ENCODE peak calls at places on chromosomes 11 and 22, in eight cellular contexts. F is Caco-2; Q is DMS153; W is germinal center; E is activated CD8-positive, alpha-beta memory T cell treated with anti-CD3 and anti-CD28 coated beads, Interleukin-2, amount 10 ng/mL, durations not matched to agents 7 days and 5 days; Y is hepatic stellate cell; R is GOT3; I is HTR-8/SVneo. C is an unnamed sample.

GRCh38 chr11:67644472-67645418 is 5.2 kb upstream of the TBX10 start:
- DNase-seq in E (no peak), Y (no peak), F (peak; percentile 44), R (no peak), I (no peak), W (peak; percentile 79), Q (no peak), C (no peak)

GRCh38 chr11:82229346-82229745 is 504.3 kb downstream of the FAM181B start:
- DNase-seq in W (peak; percentile 3), R (no peak), E (no peak), I (no peak), F (no peak), Q (no peak), Y (no peak), C (no peak)

GRCh38 chr22:31496735-31497146 is 405 bp downstream of the SFI1 start:
- DNase-seq in E (peak; percentile 73), W (peak; percentile 26), F (no peak), R (no peak), Y (peak; percentile 18), I (no peak), Q (no peak), C (no peak)

GRCh38 chr11:73753938-73754337 is 6.9 kb downstream of the RAB6A start:
- DNase-seq in Y (no peak), I (no peak), R (no peak), F (no peak), E (no peak), W (no peak), Q (no peak), C (no peak)

GRCh38 chr22:24952837-24953293 is 349 bp downstream of the KIAA1671 start:
- DNase-seq in E (no peak), I (no peak), W (no peak), F (peak; percentile 80), R (peak; percentile 16), Y (peak; percentile 63), Q (peak; percentile 43), C (no peak)

GRCh38 chr22:36440429-36441002 is 40.9 kb downstream of the TXN2 start:
- DNase-seq in E (no peak), I (no peak), F (no peak), Q (no peak), W (no peak), R (no peak), Y (no peak), C (no peak)

GRCh38 chr11:8604078-8604723 is 10.2 kb upstream of the STK33 start:
- DNase-seq in Q (no peak), Y (peak; percentile 82), I (peak; percentile 46), E (peak; percentile 47), R (no peak), F (peak; percentile 51), W (peak; percentile 48), C (peak; percentile 94)

GRCh38 chr11:134292661-134293060 is 16.5 kb downstream of the GLB1L3 start:
- DNase-seq in R (no peak), F (no peak), I (no peak), W (no peak), Y (no peak), E (no peak), Q (no peak), C (no peak)

GRCh38 chr11:74778581-74778980 is 29.9 kb downstream of the RNF169 start:
- DNase-seq in W (no peak), F (no peak), E (no peak), Q (no peak), R (no peak), I (no peak), Y (no peak), C (no peak)

GRCh38 chr11:94185387-94186084 is 56.9 kb downstream of the PANX1 start:
- DNase-seq in R (no peak), W (no peak), I (no peak), Q (no peak), Y (peak; percentile 27), F (no peak), E (no peak), C (no peak)

GRCh38 chr11:34680918-34681554 is 60.1 kb downstream of the EHF start:
- DNase-seq in E (no peak), W (no peak), F (no peak), I (peak; percentile 21), R (no peak), Q (peak; percentile 21), Y (peak; percentile 33), C (peak; percentile 53)

GRCh38 chr11:112584674-112585073 is 324.0 kb upstream of the PLET1 start:
- DNase-seq in R (no peak), I (no peak), W (no peak), Q (peak; percentile 7), Y (no peak), F (peak; percentile 71), E (no peak), C (no peak)

GRCh38 chr11:12213920-12214319 is 103.5 kb downstream of the MICAL2 start:
- DNase-seq in Y (no peak), Q (no peak), W (no peak), I (peak; percentile 51), F (no peak), R (no peak), E (no peak), C (no peak)

GRCh38 chr11:12234216-12234615 is 123.8 kb downstream of the MICAL2 start:
- DNase-seq in I (no peak), Q (no peak), F (no peak), Y (no peak), E (no peak), W (no peak), R (no peak), C (no peak)

GRCh38 chr11:90448280-90448679 is 225.4 kb upstream of the CHORDC1 start:
- DNase-seq in Q (no peak), F (peak; percentile 83), E (no peak), R (no peak), I (no peak), Y (no peak), W (no peak), C (no peak)

GRCh38 chr11:67275606-67276409 is 9.5 kb downstream of the GRK2 start:
- DNase-seq in I (no peak), E (no peak), R (no peak), F (no peak), Y (no peak), Q (no peak), W (no peak), C (no peak)

GRCh38 chr11:8262552-8263108 is 1.0 kb downstream of the LMO1 start:
- DNase-seq in W (peak; percentile 40), R (no peak), Q (no peak), I (peak; percentile 37), Y (peak; percentile 71), E (no peak), F (peak; percentile 25), C (no peak)

GRCh38 chr22:44885806-44886360 is 123.9 kb downstream of the PHF21B start:
- DNase-seq in F (peak; percentile 28), R (no peak), Q (no peak), I (no peak), E (no peak), W (no peak), Y (no peak), C (no peak)

GRCh38 chr11:92048415-92048814 is 176.2 kb upstream of the FAT3 start:
- DNase-seq in F (no peak), Q (no peak), W (no peak), Y (no peak), R (no peak), E (no peak), I (peak; percentile 3), C (no peak)

GRCh38 chr11:112231952-112232351 is 5.7 kb downstream of the PTS start:
- DNase-seq in Q (no peak), R (no peak), F (no peak), W (no peak), Y (no peak), E (no peak), I (no peak), C (no peak)

GRCh38 chr11:110182886-110183285 is 89.7 kb downstream of the ZC3H12C start:
- DNase-seq in Y (no peak), R (no peak), E (no peak), F (no peak), W (no peak), Q (no peak), I (peak; percentile 61), C (no peak)

GRCh38 chr22:23066200-23067022 is 3.9 kb upstream of the GNAZ start:
- DNase-seq in E (peak; percentile 21), R (no peak), I (no peak), F (no peak), W (no peak), Q (no peak), Y (no peak), C (no peak)

GRCh38 chr11:128587415-128587814 is at the start of gene ETS1:
- DNase-seq in E (no peak), R (no peak), I (no peak), Q (no peak), Y (no peak), W (no peak), F (no peak), C (no peak)

GRCh38 chr11:45959851-45960250 is 37.4 kb downstream of the LARGE2 start:
- DNase-seq in F (no peak), I (no peak), E (no peak), W (no peak), R (no peak), Y (no peak), Q (no peak), C (no peak)

GRCh38 chr11:2302844-2303626 is 1.2 kb downstream of the TSPAN32 start:
- DNase-seq in W (no peak), I (no peak), Q (no peak), Y (no peak), R (no peak), F (no peak), E (peak; percentile 41), C (no peak)

GRCh38 chr11:105632316-105632715 is 22.4 kb downstream of the GRIA4 start:
- DNase-seq in I (no peak), Q (no peak), F (no peak), R (no peak), E (no peak), W (no peak), Y (no peak), C (no peak)

GRCh38 chr11:69966583-69966835 is 111.6 kb upstream of the ANO1 start:
- DNase-seq in Y (no peak), I (no peak), R (no peak), E (no peak), F (no peak), Q (no peak), W (no peak), C (no peak)

GRCh38 chr11:76577921-76578654 is 92.5 kb downstream of the LRRC32 start:
- DNase-seq in F (no peak), W (no peak), E (no peak), I (no peak), Y (no peak), R (no peak), Q (no peak), C (no peak)

GRCh38 chr11:111299111-111300026 is 1.0 kb downstream of the POU2AF3 start:
- DNase-seq in W (peak; percentile 21), R (no peak), E (no peak), I (peak; percentile 84), Q (no peak), Y (peak; percentile 43), F (peak; percentile 79), C (no peak)

GRCh38 chr11:108886608-108887007 is 221.7 kb downstream of the DDX10 start:
- DNase-seq in W (no peak), R (no peak), F (no peak), Q (no peak), I (peak; percentile 24), E (no peak), Y (no peak), C (no peak)

GRCh38 chr22:17634696-17635095 is 3.9 kb upstream of the BCL2L13 start:
- DNase-seq in R (no peak), Y (no peak), F (no peak), I (no peak), W (no peak), E (no peak), Q (no peak), C (no peak)

GRCh38 chr11:104946907-104947306 is 21.5 kb downstream of the CASP4 start:
- DNase-seq in R (no peak), I (peak; percentile 31), F (no peak), E (no peak), W (peak; percentile 19), Y (peak; percentile 4), Q (no peak), C (no peak)

GRCh38 chr11:128759597-128759996 is 65.7 kb downstream of the FLI1 start:
- DNase-seq in E (no peak), F (no peak), W (no peak), Y (peak; percentile 76), R (no peak), Q (no peak), I (no peak), C (no peak)

GRCh38 chr11:92225563-92226308 is 1.1 kb downstream of the FAT3 start:
- DNase-seq in E (no peak), W (no peak), Y (peak; percentile 34), Q (no peak), F (no peak), I (no peak), R (no peak), C (no peak)

C was measured in HFF-Myc.